ENCODE peak calls at places on chromosomes 1 and 21, in six cellular contexts. One of them, this sample, is unnamed. For H3K4me1, the result is how much of the 10 kb centered on the place peaks cover.

GRCh38 chr21:19607983-19608668 is 1204.5 kb upstream of the TMPRSS15 start:
- DNase-seq in A549: no peak
- DNase-seq in ovary: no peak
- DNase-seq in mucosa of descending colon: no peak
- DNase-seq in body of pancreas: peak
- DNase-seq in heart left ventricle: no peak
- DNase-seq in this sample: no peak

GRCh38 chr1:112935474-112936289 is 20.3 kb downstream of the SLC16A1 start:
- DNase-seq in A549: peak
- DNase-seq in ovary: no peak
- DNase-seq in mucosa of descending colon: no peak
- DNase-seq in body of pancreas: no peak
- DNase-seq in heart left ventricle: no peak
- DNase-seq in this sample: no peak

GRCh38 chr1:116990612-116991151 is 10.9 kb upstream of the CD101 start:
- DNase-seq in A549: no peak
- DNase-seq in ovary: no peak
- DNase-seq in mucosa of descending colon: peak
- DNase-seq in body of pancreas: peak
- DNase-seq in heart left ventricle: peak
- DNase-seq in this sample: peak

GRCh38 chr1:200919386-200919785 is 24.7 kb downstream of the INAVA start:
- DNase-seq in A549: no peak
- DNase-seq in ovary: no peak
- DNase-seq in mucosa of descending colon: no peak
- DNase-seq in body of pancreas: no peak
- DNase-seq in heart left ventricle: peak
- DNase-seq in this sample: no peak

GRCh38 chr21:46429754-46430681 is 28.7 kb upstream of the DIP2A start:
- DNase-seq in A549: no peak
- DNase-seq in ovary: no peak
- DNase-seq in mucosa of descending colon: peak
- DNase-seq in body of pancreas: no peak
- DNase-seq in heart left ventricle: peak
- DNase-seq in this sample: no peak

GRCh38 chr1:156282143-156282478 is 514 bp downstream of the SMG5 start:
- DNase-seq in A549: peak
- DNase-seq in ovary: no peak
- DNase-seq in mucosa of descending colon: no peak
- DNase-seq in body of pancreas: peak
- DNase-seq in heart left ventricle: no peak
- DNase-seq in this sample: no peak

GRCh38 chr1:110243581-110243980 is 33.5 kb downstream of the KCNC4 start:
- DNase-seq in A549: no peak
- DNase-seq in ovary: no peak
- DNase-seq in mucosa of descending colon: no peak
- DNase-seq in body of pancreas: no peak
- DNase-seq in heart left ventricle: no peak
- DNase-seq in this sample: no peak

GRCh38 chr1:110087812-110088738 is 17.6 kb upstream of the ALX3 start:
- DNase-seq in A549: peak
- DNase-seq in ovary: peak
- DNase-seq in mucosa of descending colon: no peak
- DNase-seq in body of pancreas: peak
- DNase-seq in heart left ventricle: no peak
- DNase-seq in this sample: peak

GRCh38 chr1:35795295-35795694 is 12.5 kb upstream of the AGO4 start:
- DNase-seq in A549: no peak
- DNase-seq in ovary: no peak
- DNase-seq in mucosa of descending colon: no peak
- DNase-seq in body of pancreas: no peak
- DNase-seq in heart left ventricle: no peak
- DNase-seq in this sample: no peak

GRCh38 chr1:55384589-55385136 is 169.5 kb upstream of the USP24 start:
- DNase-seq in A549: no peak
- DNase-seq in ovary: no peak
- DNase-seq in mucosa of descending colon: no peak
- DNase-seq in body of pancreas: no peak
- DNase-seq in heart left ventricle: no peak
- DNase-seq in this sample: peak

GRCh38 chr1:21263653-21264225 is 26.5 kb downstream of the ECE1 start:
- DNase-seq in A549: no peak
- DNase-seq in ovary: no peak
- DNase-seq in mucosa of descending colon: no peak
- DNase-seq in body of pancreas: no peak
- DNase-seq in heart left ventricle: no peak
- DNase-seq in this sample: no peak

GRCh38 chr1:170765712-170766330 is 101.9 kb downstream of the PRRX1 start:
- DNase-seq in A549: peak
- DNase-seq in ovary: no peak
- DNase-seq in mucosa of descending colon: no peak
- DNase-seq in body of pancreas: no peak
- DNase-seq in heart left ventricle: no peak
- DNase-seq in this sample: no peak

GRCh38 chr1:94866178-94866822 is 46.1 kb downstream of the SLC44A3 start:
- DNase-seq in A549: no peak
- DNase-seq in ovary: no peak
- DNase-seq in mucosa of descending colon: no peak
- DNase-seq in body of pancreas: no peak
- DNase-seq in heart left ventricle: no peak
- DNase-seq in this sample: no peak

GRCh38 chr21:37700641-37701202 is 215.5 kb downstream of the KCNJ6 start:
- DNase-seq in A549: peak
- DNase-seq in ovary: no peak
- DNase-seq in mucosa of descending colon: no peak
- DNase-seq in body of pancreas: peak
- DNase-seq in heart left ventricle: no peak
- DNase-seq in this sample: no peak

GRCh38 chr1:32448773-32449456 is 16.0 kb upstream of the ZBTB8B start:
- DNase-seq in A549: peak
- DNase-seq in ovary: no peak
- DNase-seq in mucosa of descending colon: no peak
- DNase-seq in body of pancreas: no peak
- DNase-seq in heart left ventricle: no peak
- DNase-seq in this sample: no peak

GRCh38 chr1:28840928-28841544 is 29.1 kb downstream of the OPRD1 start:
- DNase-seq in A549: no peak
- DNase-seq in ovary: no peak
- DNase-seq in mucosa of descending colon: no peak
- DNase-seq in body of pancreas: no peak
- DNase-seq in heart left ventricle: no peak
- DNase-seq in this sample: no peak

GRCh38 chr1:234928642-234929041 is 200.0 kb downstream of the TOMM20 start:
- DNase-seq in A549: no peak
- DNase-seq in ovary: no peak
- DNase-seq in mucosa of descending colon: no peak
- DNase-seq in body of pancreas: no peak
- DNase-seq in heart left ventricle: no peak
- DNase-seq in this sample: no peak

GRCh38 chr1:245863566-245864184 is 643.4 kb downstream of the SMYD3 start:
- DNase-seq in A549: no peak
- DNase-seq in ovary: no peak
- DNase-seq in mucosa of descending colon: no peak
- DNase-seq in body of pancreas: no peak
- DNase-seq in heart left ventricle: no peak
- DNase-seq in this sample: no peak

GRCh38 chr21:29434081-29434480 is 135.4 kb downstream of the BACH1 start:
- DNase-seq in A549: no peak
- DNase-seq in ovary: no peak
- DNase-seq in mucosa of descending colon: no peak
- DNase-seq in body of pancreas: no peak
- DNase-seq in heart left ventricle: no peak
- DNase-seq in this sample: no peak

GRCh38 chr1:203165101-203165799 is 10.4 kb downstream of the MYBPH start:
- DNase-seq in A549: no peak
- DNase-seq in ovary: no peak
- DNase-seq in mucosa of descending colon: no peak
- DNase-seq in body of pancreas: no peak
- DNase-seq in heart left ventricle: peak
- DNase-seq in this sample: no peak

GRCh38 chr1:203450541-203451149 is 25.0 kb upstream of the PRELP start:
- DNase-seq in A549: peak
- DNase-seq in ovary: no peak
- DNase-seq in mucosa of descending colon: no peak
- DNase-seq in body of pancreas: no peak
- DNase-seq in heart left ventricle: no peak
- DNase-seq in this sample: no peak

GRCh38 chr1:151012684-151013471 is 4.6 kb downstream of the PRUNE1 start:
- DNase-seq in A549: no peak
- DNase-seq in ovary: no peak
- DNase-seq in mucosa of descending colon: no peak
- DNase-seq in body of pancreas: no peak
- DNase-seq in heart left ventricle: no peak
- DNase-seq in this sample: no peak

GRCh38 chr21:45353200-45353599 is 51.8 kb upstream of the COL18A1 start:
- DNase-seq in A549: no peak
- DNase-seq in ovary: no peak
- DNase-seq in mucosa of descending colon: peak
- DNase-seq in body of pancreas: no peak
- DNase-seq in heart left ventricle: peak
- DNase-seq in this sample: no peak

GRCh38 chr1:90959352-90960206 is 62.3 kb downstream of the ZNF644 start:
- DNase-seq in A549: no peak
- DNase-seq in ovary: no peak
- DNase-seq in mucosa of descending colon: no peak
- DNase-seq in body of pancreas: no peak
- DNase-seq in heart left ventricle: no peak
- DNase-seq in this sample: no peak

GRCh38 chr1:90963236-90963635 is 58.6 kb downstream of the ZNF644 start:
- DNase-seq in A549: no peak
- DNase-seq in ovary: no peak
- DNase-seq in mucosa of descending colon: no peak
- DNase-seq in body of pancreas: no peak
- DNase-seq in heart left ventricle: no peak
- DNase-seq in this sample: no peak

GRCh38 chr1:90969241-90969640 is 52.6 kb downstream of the ZNF644 start:
- DNase-seq in A549: no peak
- DNase-seq in ovary: no peak
- DNase-seq in mucosa of descending colon: no peak
- DNase-seq in body of pancreas: no peak
- DNase-seq in heart left ventricle: no peak
- DNase-seq in this sample: no peak

GRCh38 chr1:90963651-90964050 is 58.2 kb downstream of the ZNF644 start:
- DNase-seq in A549: no peak
- DNase-seq in ovary: no peak
- DNase-seq in mucosa of descending colon: no peak
- DNase-seq in body of pancreas: no peak
- DNase-seq in heart left ventricle: no peak
- DNase-seq in this sample: no peak

GRCh38 chr1:90964444-90965035 is 57.3 kb downstream of the ZNF644 start:
- DNase-seq in A549: no peak
- DNase-seq in ovary: no peak
- DNase-seq in mucosa of descending colon: no peak
- DNase-seq in body of pancreas: no peak
- DNase-seq in heart left ventricle: no peak
- DNase-seq in this sample: no peak
- TF ChIP-seq CTCF in A549: peak
- TF ChIP-seq CTCF in ovary: no peak
- TF ChIP-seq CTCF in mucosa of descending colon: no peak
- TF ChIP-seq CTCF in body of pancreas: peak
- TF ChIP-seq CTCF in heart left ventricle: no peak
- TF ChIP-seq CTCF in this sample: peak

GRCh38 chr1:26412180-26412840 is 1.7 kb downstream of the LIN28A start:
- DNase-seq in A549: peak
- DNase-seq in ovary: no peak
- DNase-seq in mucosa of descending colon: no peak
- DNase-seq in body of pancreas: no peak
- DNase-seq in heart left ventricle: no peak
- DNase-seq in this sample: no peak

GRCh38 chr1:26413031-26413430 is 2.4 kb downstream of the LIN28A start:
- DNase-seq in A549: no peak
- DNase-seq in ovary: no peak
- DNase-seq in mucosa of descending colon: no peak
- DNase-seq in body of pancreas: no peak
- DNase-seq in heart left ventricle: no peak
- DNase-seq in this sample: no peak

GRCh38 chr1:26419494-26419893 is 8.9 kb downstream of the LIN28A start:
- DNase-seq in A549: no peak
- DNase-seq in ovary: no peak
- DNase-seq in mucosa of descending colon: no peak
- DNase-seq in body of pancreas: no peak
- DNase-seq in heart left ventricle: no peak
- DNase-seq in this sample: no peak

GRCh38 chr1:26418865-26419349 is 8.3 kb downstream of the LIN28A start:
- DNase-seq in A549: no peak
- DNase-seq in ovary: no peak
- DNase-seq in mucosa of descending colon: no peak
- DNase-seq in body of pancreas: no peak
- DNase-seq in heart left ventricle: no peak
- DNase-seq in this sample: no peak

GRCh38 chr1:26417111-26417510 is 6.5 kb downstream of the LIN28A start:
- DNase-seq in A549: peak
- DNase-seq in ovary: peak
- DNase-seq in mucosa of descending colon: peak
- DNase-seq in body of pancreas: peak
- DNase-seq in heart left ventricle: peak
- DNase-seq in this sample: peak
- H3K4me3 ChIP-seq in A549: no peak
- H3K4me3 ChIP-seq in ovary: no peak
- H3K4me3 ChIP-seq in mucosa of descending colon: no peak
- H3K4me3 ChIP-seq in body of pancreas: no peak
- H3K4me3 ChIP-seq in heart left ventricle: no peak
- H3K4me3 ChIP-seq in this sample: no peak

GRCh38 chr1:111732718-111733117 is 6.5 kb downstream of the INKA2 start:
- DNase-seq in A549: no peak
- DNase-seq in ovary: no peak
- DNase-seq in mucosa of descending colon: no peak
- DNase-seq in body of pancreas: no peak
- DNase-seq in heart left ventricle: no peak
- DNase-seq in this sample: no peak
- H3K4me1 ChIP-seq in A549: under half
- H3K4me1 ChIP-seq in ovary: under half
- H3K4me1 ChIP-seq in mucosa of descending colon: under half
- H3K4me1 ChIP-seq in body of pancreas: under half
- H3K4me1 ChIP-seq in heart left ventricle: half or more
- H3K4me1 ChIP-seq in this sample: under half

DNA sequence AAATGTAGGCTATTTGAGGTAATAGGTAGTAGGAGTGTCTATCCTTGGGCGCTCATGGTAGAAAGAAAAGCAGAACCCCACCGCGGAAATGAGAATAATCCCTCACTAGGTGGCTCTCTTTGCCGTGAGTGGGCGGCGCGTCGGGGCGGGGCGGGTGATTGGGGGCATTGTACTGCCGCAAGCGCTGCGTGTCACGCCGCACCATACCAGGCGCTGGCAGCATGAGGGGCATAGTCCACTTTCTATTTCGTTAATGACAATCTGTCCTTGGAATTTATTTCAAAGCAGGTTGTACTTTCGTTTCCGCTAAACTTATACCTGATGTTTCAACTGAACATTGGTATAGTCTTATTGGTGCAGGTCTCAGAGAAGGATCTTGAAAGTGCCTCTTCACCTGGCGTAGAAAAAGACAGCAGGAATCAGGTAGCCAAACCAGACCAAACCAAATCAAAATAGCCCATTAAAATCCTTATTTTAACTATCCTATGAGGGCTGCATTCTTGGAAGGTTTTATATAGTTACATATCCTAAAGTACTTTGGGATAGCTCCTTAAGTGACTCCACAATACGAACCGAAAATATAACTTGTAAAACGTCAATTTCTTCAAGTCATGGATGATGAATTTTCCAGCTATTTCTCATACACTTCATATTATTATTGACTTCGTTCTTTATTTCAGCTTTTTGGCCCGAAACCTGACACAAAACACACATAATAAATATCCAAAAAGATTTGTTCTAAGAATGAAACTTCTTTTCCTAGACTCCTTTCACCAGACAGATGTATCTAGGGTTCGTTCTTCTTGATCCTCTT is 1.9 kb upstream of the SMG7 start:
- DNase-seq in A549: peak
- DNase-seq in ovary: peak
- DNase-seq in mucosa of descending colon: peak
- DNase-seq in body of pancreas: peak
- DNase-seq in heart left ventricle: peak
- DNase-seq in this sample: peak
- TF ChIP-seq CTCF in A549: peak
- TF ChIP-seq CTCF in ovary: peak
- TF ChIP-seq CTCF in mucosa of descending colon: peak
- TF ChIP-seq CTCF in body of pancreas: peak
- TF ChIP-seq CTCF in heart left ventricle: peak
- TF ChIP-seq CTCF in this sample: peak